ENCODE peak calls at places on chromosomes 1 and 21, in eight cellular contexts. One of them, this sample, is unnamed.

GRCh38 chr1:121408354-121408753 is 223.6 kb downstream of the SRGAP2C start:
- ATAC-seq in stimulated activated naive B cell treated with anti-CD40 and anti-IgM and Interleukin-4, amounts not matched to agents 10 μg/mL and 1 μg/mL and 100 μg/mL, for 72 hours: peak
- ATAC-seq in psoas muscle: no peak
- ATAC-seq in effector memory CD8-positive, alpha-beta T cell: no peak
- ATAC-seq in foreskin keratinocyte: no peak
- ATAC-seq in sciatic nerve: no peak
- ATAC-seq in right lobe of liver: no peak
- ATAC-seq in heart right ventricle: no peak
- ATAC-seq in this sample: no peak

GRCh38 chr21:14569868-14570267 is 23.8 kb upstream of the SAMSN1 start:
- ATAC-seq in stimulated activated naive B cell treated with anti-CD40 and anti-IgM and Interleukin-4, amounts not matched to agents 10 μg/mL and 1 μg/mL and 100 μg/mL, for 72 hours: no peak
- ATAC-seq in sciatic nerve: no peak
- ATAC-seq in psoas muscle: no peak
- ATAC-seq in right lobe of liver: no peak
- ATAC-seq in foreskin keratinocyte: no peak
- ATAC-seq in effector memory CD8-positive, alpha-beta T cell: peak
- ATAC-seq in heart right ventricle: no peak
- ATAC-seq in this sample: no peak

GRCh38 chr1:171680339-171680738 is 27.9 kb upstream of the MYOC start:
- ATAC-seq in foreskin keratinocyte: peak
- ATAC-seq in heart right ventricle: no peak
- ATAC-seq in psoas muscle: no peak
- ATAC-seq in effector memory CD8-positive, alpha-beta T cell: no peak
- ATAC-seq in stimulated activated naive B cell treated with anti-CD40 and anti-IgM and Interleukin-4, amounts not matched to agents 10 μg/mL and 1 μg/mL and 100 μg/mL, for 72 hours: no peak
- ATAC-seq in sciatic nerve: no peak
- ATAC-seq in right lobe of liver: no peak
- ATAC-seq in this sample: no peak

GRCh38 chr1:64167176-64167575 is 36.2 kb upstream of the UBE2U start:
- ATAC-seq in foreskin keratinocyte: no peak
- ATAC-seq in stimulated activated naive B cell treated with anti-CD40 and anti-IgM and Interleukin-4, amounts not matched to agents 10 μg/mL and 1 μg/mL and 100 μg/mL, for 72 hours: no peak
- ATAC-seq in heart right ventricle: no peak
- ATAC-seq in sciatic nerve: no peak
- ATAC-seq in effector memory CD8-positive, alpha-beta T cell: no peak
- ATAC-seq in psoas muscle: no peak
- ATAC-seq in right lobe of liver: no peak
- ATAC-seq in this sample: no peak

GRCh38 chr1:38039386-38039933 is 7.1 kb downstream of the POU3F1 start:
- ATAC-seq in sciatic nerve: peak
- ATAC-seq in psoas muscle: no peak
- ATAC-seq in stimulated activated naive B cell treated with anti-CD40 and anti-IgM and Interleukin-4, amounts not matched to agents 10 μg/mL and 1 μg/mL and 100 μg/mL, for 72 hours: no peak
- ATAC-seq in effector memory CD8-positive, alpha-beta T cell: no peak
- ATAC-seq in foreskin keratinocyte: no peak
- ATAC-seq in right lobe of liver: no peak
- ATAC-seq in heart right ventricle: no peak
- ATAC-seq in this sample: no peak

GRCh38 chr1:150876111-150876434 is 326 bp downstream of the ARNT start:
- ATAC-seq in heart right ventricle: peak
- ATAC-seq in right lobe of liver: peak
- ATAC-seq in stimulated activated naive B cell treated with anti-CD40 and anti-IgM and Interleukin-4, amounts not matched to agents 10 μg/mL and 1 μg/mL and 100 μg/mL, for 72 hours: peak
- ATAC-seq in effector memory CD8-positive, alpha-beta T cell: peak
- ATAC-seq in psoas muscle: peak
- ATAC-seq in sciatic nerve: peak
- ATAC-seq in foreskin keratinocyte: peak
- ATAC-seq in this sample: peak

GRCh38 chr1:74523873-74524480 is 11.6 kb upstream of the LRRC53 start:
- ATAC-seq in right lobe of liver: no peak
- ATAC-seq in sciatic nerve: no peak
- ATAC-seq in effector memory CD8-positive, alpha-beta T cell: no peak
- ATAC-seq in foreskin keratinocyte: no peak
- ATAC-seq in psoas muscle: no peak
- ATAC-seq in stimulated activated naive B cell treated with anti-CD40 and anti-IgM and Interleukin-4, amounts not matched to agents 10 μg/mL and 1 μg/mL and 100 μg/mL, for 72 hours: no peak
- ATAC-seq in heart right ventricle: no peak
- ATAC-seq in this sample: no peak

GRCh38 chr1:125066385-125066784 is 3881.6 kb downstream of the SRGAP2C start:
- ATAC-seq in stimulated activated naive B cell treated with anti-CD40 and anti-IgM and Interleukin-4, amounts not matched to agents 10 μg/mL and 1 μg/mL and 100 μg/mL, for 72 hours: no peak
- ATAC-seq in heart right ventricle: no peak
- ATAC-seq in sciatic nerve: no peak
- ATAC-seq in psoas muscle: no peak
- ATAC-seq in effector memory CD8-positive, alpha-beta T cell: no peak
- ATAC-seq in right lobe of liver: no peak
- ATAC-seq in foreskin keratinocyte: no peak
- ATAC-seq in this sample: no peak

GRCh38 chr1:8639165-8639564 is 178.3 kb downstream of the RERE start:
- ATAC-seq in psoas muscle: peak
- ATAC-seq in heart right ventricle: peak
- ATAC-seq in sciatic nerve: no peak
- ATAC-seq in stimulated activated naive B cell treated with anti-CD40 and anti-IgM and Interleukin-4, amounts not matched to agents 10 μg/mL and 1 μg/mL and 100 μg/mL, for 72 hours: no peak
- ATAC-seq in effector memory CD8-positive, alpha-beta T cell: no peak
- ATAC-seq in right lobe of liver: no peak
- ATAC-seq in foreskin keratinocyte: no peak
- ATAC-seq in this sample: no peak

GRCh38 chr1:230849451-230850194 is 18.7 kb downstream of the C1orf198 start:
- ATAC-seq in sciatic nerve: peak
- ATAC-seq in effector memory CD8-positive, alpha-beta T cell: no peak
- ATAC-seq in psoas muscle: peak
- ATAC-seq in foreskin keratinocyte: no peak
- ATAC-seq in right lobe of liver: peak
- ATAC-seq in heart right ventricle: peak
- ATAC-seq in stimulated activated naive B cell treated with anti-CD40 and anti-IgM and Interleukin-4, amounts not matched to agents 10 μg/mL and 1 μg/mL and 100 μg/mL, for 72 hours: no peak
- ATAC-seq in this sample: peak

GRCh38 chr1:156177918-156178654 is 15.8 kb upstream of the SLC25A44 start:
- ATAC-seq in stimulated activated naive B cell treated with anti-CD40 and anti-IgM and Interleukin-4, amounts not matched to agents 10 μg/mL and 1 μg/mL and 100 μg/mL, for 72 hours: peak
- ATAC-seq in psoas muscle: no peak
- ATAC-seq in effector memory CD8-positive, alpha-beta T cell: no peak
- ATAC-seq in heart right ventricle: no peak
- ATAC-seq in sciatic nerve: no peak
- ATAC-seq in right lobe of liver: no peak
- ATAC-seq in foreskin keratinocyte: no peak
- ATAC-seq in this sample: no peak

GRCh38 chr1:5847013-5847654 is 145.1 kb downstream of the NPHP4 start:
- ATAC-seq in psoas muscle: no peak
- ATAC-seq in effector memory CD8-positive, alpha-beta T cell: no peak
- ATAC-seq in right lobe of liver: no peak
- ATAC-seq in foreskin keratinocyte: peak
- ATAC-seq in stimulated activated naive B cell treated with anti-CD40 and anti-IgM and Interleukin-4, amounts not matched to agents 10 μg/mL and 1 μg/mL and 100 μg/mL, for 72 hours: no peak
- ATAC-seq in sciatic nerve: no peak
- ATAC-seq in heart right ventricle: no peak
- ATAC-seq in this sample: no peak

GRCh38 chr1:27391511-27392095 is 819 bp upstream of the GPR3 start:
- ATAC-seq in stimulated activated naive B cell treated with anti-CD40 and anti-IgM and Interleukin-4, amounts not matched to agents 10 μg/mL and 1 μg/mL and 100 μg/mL, for 72 hours: no peak
- ATAC-seq in heart right ventricle: peak
- ATAC-seq in foreskin keratinocyte: peak
- ATAC-seq in effector memory CD8-positive, alpha-beta T cell: no peak
- ATAC-seq in right lobe of liver: peak
- ATAC-seq in sciatic nerve: peak
- ATAC-seq in psoas muscle: peak
- ATAC-seq in this sample: no peak

GRCh38 chr1:154418062-154418897 is 13.1 kb downstream of the IL6R start:
- ATAC-seq in psoas muscle: peak
- ATAC-seq in heart right ventricle: no peak
- ATAC-seq in effector memory CD8-positive, alpha-beta T cell: no peak
- ATAC-seq in foreskin keratinocyte: peak
- ATAC-seq in right lobe of liver: peak
- ATAC-seq in sciatic nerve: peak
- ATAC-seq in stimulated activated naive B cell treated with anti-CD40 and anti-IgM and Interleukin-4, amounts not matched to agents 10 μg/mL and 1 μg/mL and 100 μg/mL, for 72 hours: no peak
- ATAC-seq in this sample: no peak

GRCh38 chr1:206080421-206080820 is 27.4 kb downstream of the RHEX start:
- ATAC-seq in right lobe of liver: no peak
- ATAC-seq in heart right ventricle: no peak
- ATAC-seq in foreskin keratinocyte: no peak
- ATAC-seq in psoas muscle: no peak
- ATAC-seq in effector memory CD8-positive, alpha-beta T cell: peak
- ATAC-seq in stimulated activated naive B cell treated with anti-CD40 and anti-IgM and Interleukin-4, amounts not matched to agents 10 μg/mL and 1 μg/mL and 100 μg/mL, for 72 hours: no peak
- ATAC-seq in sciatic nerve: no peak
- ATAC-seq in this sample: no peak

GRCh38 chr1:153272186-153272585 is 12.7 kb downstream of the LORICRIN start:
- ATAC-seq in heart right ventricle: no peak
- ATAC-seq in effector memory CD8-positive, alpha-beta T cell: no peak
- ATAC-seq in right lobe of liver: no peak
- ATAC-seq in sciatic nerve: no peak
- ATAC-seq in stimulated activated naive B cell treated with anti-CD40 and anti-IgM and Interleukin-4, amounts not matched to agents 10 μg/mL and 1 μg/mL and 100 μg/mL, for 72 hours: no peak
- ATAC-seq in psoas muscle: no peak
- ATAC-seq in foreskin keratinocyte: no peak
- ATAC-seq in this sample: no peak

GRCh38 chr1:29383972-29384371 is 147.7 kb downstream of the PTPRU start:
- ATAC-seq in stimulated activated naive B cell treated with anti-CD40 and anti-IgM and Interleukin-4, amounts not matched to agents 10 μg/mL and 1 μg/mL and 100 μg/mL, for 72 hours: no peak
- ATAC-seq in foreskin keratinocyte: no peak
- ATAC-seq in effector memory CD8-positive, alpha-beta T cell: no peak
- ATAC-seq in sciatic nerve: no peak
- ATAC-seq in right lobe of liver: peak
- ATAC-seq in heart right ventricle: no peak
- ATAC-seq in psoas muscle: no peak
- ATAC-seq in this sample: no peak

GRCh38 chr1:186142916-186143315 is 232.1 kb downstream of the TPR start:
- ATAC-seq in right lobe of liver: no peak
- ATAC-seq in foreskin keratinocyte: no peak
- ATAC-seq in stimulated activated naive B cell treated with anti-CD40 and anti-IgM and Interleukin-4, amounts not matched to agents 10 μg/mL and 1 μg/mL and 100 μg/mL, for 72 hours: no peak
- ATAC-seq in effector memory CD8-positive, alpha-beta T cell: no peak
- ATAC-seq in sciatic nerve: no peak
- ATAC-seq in psoas muscle: no peak
- ATAC-seq in heart right ventricle: no peak
- ATAC-seq in this sample: no peak

GRCh38 chr1:203596673-203597072 is 30.0 kb upstream of the ATP2B4 start:
- ATAC-seq in sciatic nerve: no peak
- ATAC-seq in heart right ventricle: no peak
- ATAC-seq in right lobe of liver: no peak
- ATAC-seq in foreskin keratinocyte: no peak
- ATAC-seq in effector memory CD8-positive, alpha-beta T cell: no peak
- ATAC-seq in stimulated activated naive B cell treated with anti-CD40 and anti-IgM and Interleukin-4, amounts not matched to agents 10 μg/mL and 1 μg/mL and 100 μg/mL, for 72 hours: no peak
- ATAC-seq in psoas muscle: no peak
- ATAC-seq in this sample: no peak

GRCh38 chr1:118815909-118816308 is 172.2 kb downstream of the TBX15 start:
- ATAC-seq in heart right ventricle: no peak
- ATAC-seq in right lobe of liver: peak
- ATAC-seq in effector memory CD8-positive, alpha-beta T cell: no peak
- ATAC-seq in foreskin keratinocyte: no peak
- ATAC-seq in psoas muscle: no peak
- ATAC-seq in sciatic nerve: peak
- ATAC-seq in stimulated activated naive B cell treated with anti-CD40 and anti-IgM and Interleukin-4, amounts not matched to agents 10 μg/mL and 1 μg/mL and 100 μg/mL, for 72 hours: no peak
- ATAC-seq in this sample: no peak

GRCh38 chr1:1116701-1117468 is 996 bp upstream of the C1orf159 start:
- ATAC-seq in foreskin keratinocyte: no peak
- ATAC-seq in sciatic nerve: no peak
- ATAC-seq in psoas muscle: no peak
- ATAC-seq in right lobe of liver: no peak
- ATAC-seq in effector memory CD8-positive, alpha-beta T cell: peak
- ATAC-seq in stimulated activated naive B cell treated with anti-CD40 and anti-IgM and Interleukin-4, amounts not matched to agents 10 μg/mL and 1 μg/mL and 100 μg/mL, for 72 hours: peak
- ATAC-seq in heart right ventricle: no peak
- ATAC-seq in this sample: no peak

GRCh38 chr1:160711528-160712311 is at the start of gene CD48:
- ATAC-seq in stimulated activated naive B cell treated with anti-CD40 and anti-IgM and Interleukin-4, amounts not matched to agents 10 μg/mL and 1 μg/mL and 100 μg/mL, for 72 hours: peak
- ATAC-seq in effector memory CD8-positive, alpha-beta T cell: peak
- ATAC-seq in sciatic nerve: peak
- ATAC-seq in heart right ventricle: no peak
- ATAC-seq in right lobe of liver: peak
- ATAC-seq in foreskin keratinocyte: no peak
- ATAC-seq in psoas muscle: no peak
- ATAC-seq in this sample: no peak

GRCh38 chr1:6591222-6591621 is 11.4 kb downstream of the ZBTB48 start:
- ATAC-seq in psoas muscle: peak
- ATAC-seq in foreskin keratinocyte: no peak
- ATAC-seq in right lobe of liver: peak
- ATAC-seq in effector memory CD8-positive, alpha-beta T cell: peak
- ATAC-seq in stimulated activated naive B cell treated with anti-CD40 and anti-IgM and Interleukin-4, amounts not matched to agents 10 μg/mL and 1 μg/mL and 100 μg/mL, for 72 hours: peak
- ATAC-seq in heart right ventricle: no peak
- ATAC-seq in sciatic nerve: peak
- ATAC-seq in this sample: no peak

GRCh38 chr1:2446394-2446793 is 29.7 kb upstream of the PLCH2 start:
- ATAC-seq in effector memory CD8-positive, alpha-beta T cell: no peak
- ATAC-seq in heart right ventricle: no peak
- ATAC-seq in foreskin keratinocyte: no peak
- ATAC-seq in sciatic nerve: no peak
- ATAC-seq in right lobe of liver: no peak
- ATAC-seq in psoas muscle: no peak
- ATAC-seq in stimulated activated naive B cell treated with anti-CD40 and anti-IgM and Interleukin-4, amounts not matched to agents 10 μg/mL and 1 μg/mL and 100 μg/mL, for 72 hours: no peak
- ATAC-seq in this sample: no peak

GRCh38 chr1:205775717-205776056 is 405 bp upstream of the RAB29 start:
- ATAC-seq in psoas muscle: peak
- ATAC-seq in sciatic nerve: peak
- ATAC-seq in foreskin keratinocyte: peak
- ATAC-seq in effector memory CD8-positive, alpha-beta T cell: no peak
- ATAC-seq in heart right ventricle: peak
- ATAC-seq in right lobe of liver: no peak
- ATAC-seq in stimulated activated naive B cell treated with anti-CD40 and anti-IgM and Interleukin-4, amounts not matched to agents 10 μg/mL and 1 μg/mL and 100 μg/mL, for 72 hours: no peak
- ATAC-seq in this sample: peak